ENCODE peak calls at places on chromosomes 6 and 20, in nine cellular contexts. C, P, W, Q, K, N, H, X and T are unnamed samples.
A peak's percentile ranks its signal among the peaks of the same experiment; 100 is the strongest.

GRCh38 chr20:48026981-48027592 is 241.8 kb upstream of the SULF2 start:
- DNase-seq in C (no peak), P (no peak), W (no peak), Q (no peak), K (no peak), N (no peak), H (no peak), X (no peak), T (no peak)

GRCh38 chr6:44256291-44257006 is 879 bp downstream of the SLC35B2 start:
- DNase-seq in C (peak; percentile 81), P (no peak), W (no peak), Q (no peak), K (no peak), N (peak; percentile 48), H (no peak), X (peak; percentile 38), T (no peak)

GRCh38 chr6:7914991-7915789 is 4.6 kb upstream of the TXNDC5 start:
- DNase-seq in C (no peak), P (no peak), W (no peak), Q (no peak), K (no peak), N (no peak), H (no peak), X (no peak), T (no peak)

GRCh38 chr6:125810435-125810834 is 19.7 kb downstream of the NCOA7 start:
- DNase-seq in C (no peak), P (no peak), W (no peak), Q (no peak), K (no peak), N (no peak), H (no peak), X (no peak), T (no peak)

GRCh38 chr20:58309607-58310290 is at the start of gene RAB22A:
- DNase-seq in C (peak; percentile 88), P (peak; percentile 84), W (peak; percentile 56), Q (no peak), K (peak; percentile 98), N (peak; percentile 90), H (no peak), X (peak; percentile 89), T (peak; percentile 91)

GRCh38 chr6:125835221-125835744 is 44.5 kb downstream of the NCOA7 start:
- DNase-seq in C (no peak), P (no peak), W (no peak), Q (no peak), K (no peak), N (no peak), H (no peak), X (no peak), T (no peak)

GRCh38 chr6:14738497-14738896 is 507.4 kb upstream of the JARID2 start:
- DNase-seq in C (no peak), P (no peak), W (no peak), Q (no peak), K (no peak), N (no peak), H (no peak), X (no peak), T (no peak)

GRCh38 chr6:45590751-45591184 is 213.0 kb upstream of the SUPT3H start:
- DNase-seq in C (no peak), P (no peak), W (no peak), Q (no peak), K (no peak), N (no peak), H (no peak), X (no peak), T (no peak)

DNA sequence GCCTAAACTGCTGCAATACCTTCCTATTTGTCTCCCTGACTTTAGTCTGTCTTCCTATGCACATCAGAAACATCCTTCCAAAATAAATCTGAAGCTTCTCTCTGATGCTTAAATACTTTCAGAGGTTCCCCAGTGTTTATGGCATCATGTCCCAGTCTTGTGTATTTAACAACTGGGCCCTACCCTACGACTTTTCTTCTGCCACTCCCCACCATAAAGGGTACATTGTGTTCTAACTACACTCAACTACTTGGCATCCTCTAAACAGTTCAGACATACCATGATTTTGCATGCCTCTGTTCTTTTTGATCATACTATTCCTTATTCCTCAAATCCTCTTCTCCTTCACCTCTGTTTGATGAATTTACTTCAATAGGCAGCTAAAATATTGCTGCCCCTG is 143.0 kb upstream of the KCNK16 start:
- DNase-seq in C (no peak), P (no peak), W (no peak), Q (no peak), K (no peak), N (no peak), H (no peak), X (no peak), T (no peak)
- TF ChIP-seq POLR2AphosphoS5 in C (no peak), P (no peak), W (no peak), Q (no peak), K (no peak), N (no peak), H (no peak), X (peak; percentile 40), T (no peak)

GRCh38 chr6:42045538-42046460 is 4.5 kb upstream of the TAF8 start:
- DNase-seq in C (peak; percentile 84), P (no peak), W (no peak), Q (peak; percentile 62), K (no peak), N (peak; percentile 98), H (peak; percentile 56), X (peak; percentile 96), T (no peak)
- TF ChIP-seq POLR2AphosphoS5 in C (peak; percentile 39), P (no peak), W (no peak), Q (no peak), K (no peak), N (peak; percentile 93), H (no peak), X (peak; percentile 88), T (no peak)

DNA sequence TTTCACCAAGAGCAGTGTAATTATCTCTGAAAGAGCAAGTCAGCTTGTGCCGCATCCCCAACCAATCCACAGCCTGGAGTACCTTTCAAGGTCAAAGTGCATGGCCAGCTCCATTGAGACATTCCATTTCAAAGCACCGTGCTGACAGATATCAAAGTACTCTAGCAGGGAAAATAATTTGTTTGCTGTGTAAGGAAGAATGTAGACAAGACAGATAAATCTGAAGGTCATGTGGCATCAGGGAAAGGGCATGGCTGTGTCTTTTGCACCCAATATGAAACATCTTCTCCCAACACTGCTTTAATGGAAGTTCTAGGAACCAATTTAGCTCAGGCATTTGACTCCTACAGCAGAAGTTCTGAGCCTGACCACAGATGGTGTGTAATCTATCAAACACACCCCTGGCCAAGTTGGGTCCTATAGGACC is 242.7 kb upstream of the TAB2 start:
- DNase-seq in C (no peak), P (no peak), W (peak; percentile 94), Q (no peak), K (no peak), N (no peak), H (no peak), X (no peak), T (no peak)
- TF ChIP-seq POLR2AphosphoS5 in C (no peak), P (no peak), W (no peak), Q (no peak), K (no peak), N (no peak), H (no peak), X (no peak), T (no peak)

GRCh38 chr20:61514805-61515505 is 262.9 kb downstream of the CDH4 start:
- DNase-seq in C (no peak), P (no peak), W (no peak), Q (no peak), K (no peak), N (no peak), H (no peak), X (no peak), T (no peak)
- TF ChIP-seq POLR2AphosphoS5 in C (no peak), P (no peak), W (no peak), Q (no peak), K (no peak), N (no peak), H (no peak), X (no peak), T (no peak)

GRCh38 chr6:57313711-57314471 is 3.5 kb upstream of the PRIM2 start:
- DNase-seq in C (no peak), P (no peak), W (no peak), Q (no peak), K (no peak), N (no peak), H (no peak), X (peak; percentile 45), T (no peak)
- TF ChIP-seq POLR2AphosphoS5 in C (no peak), P (no peak), W (no peak), Q (no peak), K (peak; percentile 94), N (no peak), H (no peak), X (peak; percentile 82), T (no peak)